ENCODE peak calls at places on chromosomes 13 and 19, in four cellular contexts. E is GM12891, Z is HL-60, M is K562. O is an unnamed sample.

GRCh38 chr19:556611-557382 is 12.9 kb downstream of the GZMM start:
- DNase-seq in E (no peak), Z (no peak), M (peak; percentile 81), O (no peak)

GRCh38 chr13:31242935-31243334 is 43.2 kb downstream of the B3GLCT start:
- DNase-seq in E (no peak), Z (no peak), M (no peak), O (no peak)

GRCh38 chr19:1252221-1252817 is 3.9 kb downstream of the MIDN start:
- DNase-seq in E (no peak), Z (peak; percentile 84), M (peak; percentile 70), O (no peak)

GRCh38 chr13:30711375-30711774 is 24.0 kb upstream of the ALOX5AP start:
- DNase-seq in E (no peak), Z (no peak), M (no peak), O (no peak)

GRCh38 chr13:49733181-49733951 is 42.1 kb upstream of the EBPL start:
- DNase-seq in E (no peak), Z (no peak), M (no peak), O (no peak)

GRCh38 chr19:2454199-2454961 is 2.4 kb downstream of the LMNB2 start:
- DNase-seq in E (no peak), Z (no peak), M (no peak), O (no peak)

GRCh38 chr19:31981545-31981944 is 363.9 kb upstream of the ZNF507 start:
- DNase-seq in E (no peak), Z (no peak), M (no peak), O (no peak)

GRCh38 chr13:32426191-32426980 is 1.5 kb downstream of the N4BP2L1 start:
- DNase-seq in E (no peak), Z (peak; percentile 43), M (no peak), O (peak; percentile 73)

GRCh38 chr19:19531951-19532805 is 3.5 kb downstream of the YJEFN3 start:
- DNase-seq in E (peak; percentile 87), Z (peak; percentile 55), M (peak; percentile 87), O (no peak)

GRCh38 chr13:98384739-98385138 is 192.2 kb downstream of the STK24 start:
- DNase-seq in E (no peak), Z (no peak), M (no peak), O (no peak)

GRCh38 chr19:43618921-43619261 is 538 bp downstream of the ZNF428 start:
- DNase-seq in E (peak; percentile 68), Z (peak; percentile 65), M (peak; percentile 77), O (peak; percentile 30)

GRCh38 chr19:53485046-53486004 is 17.8 kb downstream of the ZNF813 start:
- DNase-seq in E (no peak), Z (no peak), M (no peak), O (no peak)

GRCh38 chr19:17243854-17244617 is 1.7 kb downstream of the NR2F6 start:
- DNase-seq in E (no peak), Z (no peak), M (peak; percentile 81), O (no peak)

GRCh38 chr13:21399741-21400140 is 59.4 kb downstream of the ZDHHC20 start:
- DNase-seq in E (no peak), Z (no peak), M (no peak), O (no peak)

GRCh38 chr19:47095707-47096704 is 17.6 kb downstream of the ZC3H4 start:
- DNase-seq in E (no peak), Z (peak; percentile 81), M (no peak), O (no peak)

GRCh38 chr13:31947105-31947504 is 84.5 kb upstream of the FRY start:
- DNase-seq in E (no peak), Z (no peak), M (no peak), O (no peak)

GRCh38 chr19:20051841-20052768 is 12.8 kb upstream of the ZNF682 start:
- DNase-seq in E (no peak), Z (peak; percentile 25), M (peak; percentile 2), O (peak; percentile 17)

GRCh38 chr13:97435794-97436193 is 1.8 kb downstream of the RAP2A start:
- DNase-seq in E (no peak), Z (no peak), M (no peak), O (no peak)

GRCh38 chr19:46791944-46792343 is 3.5 kb upstream of the SLC1A5 start:
- DNase-seq in E (no peak), Z (no peak), M (no peak), O (no peak)

GRCh38 chr13:36709136-36709895 is 35.5 kb downstream of the SERTM1 start:
- DNase-seq in E (no peak), Z (no peak), M (no peak), O (no peak)

GRCh38 chr19:36573948-36574726 is 1.0 kb upstream of the ZNF529 start:
- DNase-seq in E (peak; percentile 7), Z (no peak), M (peak; percentile 9), O (no peak)

GRCh38 chr19:41792513-41793413 is 3.6 kb upstream of the CEACAM3 start:
- DNase-seq in E (no peak), Z (peak; percentile 59), M (peak; percentile 72), O (no peak)

GRCh38 chr13:44434441-44435141 is 61.0 kb downstream of the SERP2 start:
- DNase-seq in E (no peak), Z (no peak), M (no peak), O (no peak)

GRCh38 chr19:17757125-17757524 is 5.8 kb downstream of the FCHO1 start:
- DNase-seq in E (no peak), Z (no peak), M (no peak), O (no peak)

GRCh38 chr13:31898383-31899071 is 133.0 kb upstream of the FRY start:
- DNase-seq in E (no peak), Z (no peak), M (no peak), O (no peak)

GRCh38 chr13:94516456-94516855 is 37.0 kb upstream of the DCT start:
- DNase-seq in E (no peak), Z (no peak), M (no peak), O (no peak)

GRCh38 chr19:46863818-46864629 is 3.2 kb downstream of the ARHGAP35 start:
- DNase-seq in E (no peak), Z (no peak), M (no peak), O (no peak)

GRCh38 chr13:77359171-77359570 is 32.3 kb upstream of the MYCBP2 start:
- DNase-seq in E (no peak), Z (no peak), M (no peak), O (no peak)

GRCh38 chr13:106491928-106492327 is 43.5 kb downstream of the EFNB2 start:
- DNase-seq in E (no peak), Z (no peak), M (no peak), O (no peak)

GRCh38 chr13:106418556-106418955 is 116.9 kb downstream of the EFNB2 start:
- DNase-seq in E (no peak), Z (no peak), M (no peak), O (no peak)

GRCh38 chr19:13208131-13208963 is 58.1 kb downstream of the IER2 start:
- DNase-seq in E (peak; percentile 78), Z (peak; percentile 30), M (no peak), O (peak; percentile 77)

GRCh38 chr19:47272448-47273312 is 2.0 kb upstream of the INAFM1 start:
- DNase-seq in E (peak; percentile 39), Z (no peak), M (peak; percentile 84), O (no peak)

GRCh38 chr13:110280231-110280813 is 26.6 kb downstream of the COL4A1 start:
- DNase-seq in E (no peak), Z (no peak), M (no peak), O (no peak)

GRCh38 chr13:110279684-110280083 is 27.3 kb downstream of the COL4A1 start:
- DNase-seq in E (no peak), Z (no peak), M (no peak), O (no peak)

GRCh38 chr13:110281736-110282135 is 25.2 kb downstream of the COL4A1 start:
- DNase-seq in E (no peak), Z (no peak), M (no peak), O (no peak)

GRCh38 chr13:110282316-110282841 is 24.6 kb downstream of the COL4A1 start:
- DNase-seq in E (no peak), Z (no peak), M (no peak), O (no peak)

GRCh38 chr13:110280996-110281688 is 25.8 kb downstream of the COL4A1 start:
- DNase-seq in E (no peak), Z (no peak), M (no peak), O (no peak)
- TF ChIP-seq SPI1 in E (peak; percentile 50), Z (peak; percentile 81), M (peak; percentile 14), O (peak; percentile 57)

DNA sequence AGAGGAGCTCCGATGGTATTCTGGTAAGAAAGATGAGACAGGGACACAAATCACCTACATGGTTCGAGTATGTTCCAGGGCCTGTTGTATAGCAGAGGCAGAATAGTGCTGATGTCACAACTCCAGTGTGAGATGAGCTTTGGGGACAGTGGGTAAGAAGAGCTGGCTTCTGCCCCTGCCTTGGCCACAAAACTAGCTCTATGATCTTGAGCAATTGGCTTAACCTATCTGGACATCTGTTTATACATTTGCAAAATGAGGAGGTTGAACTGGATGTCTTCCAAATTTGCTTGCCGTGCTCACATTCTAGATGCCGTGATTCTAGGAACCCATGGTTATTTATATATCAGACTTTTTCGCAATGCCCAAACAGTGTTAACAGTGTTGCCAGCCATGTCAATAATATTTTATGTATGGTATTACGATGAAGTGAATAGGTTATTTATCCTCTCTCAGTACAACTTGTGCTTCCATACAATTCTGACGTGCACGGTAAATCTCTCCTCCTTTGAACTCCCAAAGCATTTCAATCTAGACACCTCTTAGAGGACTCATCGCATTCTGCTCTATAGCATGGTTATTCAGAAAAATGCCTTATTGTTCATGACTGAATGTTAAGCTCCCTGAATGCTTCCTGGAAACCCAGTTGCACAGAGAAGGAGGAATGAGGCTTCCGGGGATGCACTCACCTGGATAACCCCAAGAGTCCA is 316.0 kb downstream of the FOXO1 start:
- DNase-seq in E (no peak), Z (no peak), M (no peak), O (no peak)
- TF ChIP-seq SPI1 in E (no peak), Z (no peak), M (no peak), O (no peak)

GRCh38 chr19:38389101-38389925 is 816 bp downstream of the SPRED3 start:
- DNase-seq in E (no peak), Z (no peak), M (no peak), O (no peak)
- TF ChIP-seq SPI1 in E (no peak), Z (no peak), M (no peak), O (no peak)

GRCh38 chr13:113033054-113033453 is 64.0 kb downstream of the MCF2L start:
- DNase-seq in E (no peak), Z (no peak), M (no peak), O (no peak)

GRCh38 chr13:113032291-113032690 is 63.3 kb downstream of the MCF2L start:
- DNase-seq in E (no peak), Z (no peak), M (no peak), O (no peak)

GRCh38 chr13:113034451-113035208 is 65.6 kb downstream of the MCF2L start:
- DNase-seq in E (no peak), Z (no peak), M (peak; percentile 47), O (no peak)

GRCh38 chr13:113035209-113035800 is 66.3 kb downstream of the MCF2L start:
- DNase-seq in E (no peak), Z (no peak), M (no peak), O (no peak)

GRCh38 chr13:113033498-113033897 is 64.5 kb downstream of the MCF2L start:
- DNase-seq in E (no peak), Z (no peak), M (no peak), O (no peak)
- TF ChIP-seq SPI1 in E (no peak), Z (no peak), M (no peak), O (no peak)

O was measured in GM12878.